ENCODE peak calls at places on chromosomes 16 and 17, in ten cellular contexts. K, J, A, B, C, P, Z, H, U and M are unnamed samples.

GRCh38 chr17:75830168-75831031 is 13.8 kb downstream of the UNC13D start:
- DNase-seq in K (no peak), J (no peak), A (peak; percentile 71), B (no peak), C (no peak), P (no peak), Z (no peak), H (no peak), U (no peak), M (no peak)

GRCh38 chr16:89187337-89188063 is 12.8 kb downstream of the SLC22A31 start:
- DNase-seq in K (no peak), J (no peak), A (peak; percentile 42), B (no peak), C (no peak), P (peak; percentile 55), Z (no peak), H (peak; percentile 22), U (no peak), M (no peak)

GRCh38 chr17:78284146-78284545 is 52.7 kb downstream of the TMEM235 start:
- DNase-seq in K (peak; percentile 24), J (no peak), A (no peak), B (no peak), C (no peak), P (no peak), Z (no peak), H (peak; percentile 66), U (no peak), M (no peak)

GRCh38 chr16:50265716-50266336 is 525 bp upstream of the ADCY7 start:
- DNase-seq in K (no peak), J (no peak), A (no peak), B (no peak), C (no peak), P (peak; percentile 43), Z (no peak), H (no peak), U (no peak), M (no peak)

GRCh38 chr16:89317729-89318429 is 100.4 kb downstream of the ZNF778 start:
- DNase-seq in K (no peak), J (no peak), A (no peak), B (no peak), C (no peak), P (peak; percentile 52), Z (no peak), H (no peak), U (no peak), M (no peak)

GRCh38 chr17:57948169-57948554 is 7.0 kb downstream of the CUEDC1 start:
- DNase-seq in K (no peak), J (no peak), A (no peak), B (no peak), C (no peak), P (peak; percentile 48), Z (no peak), H (no peak), U (peak; percentile 52), M (no peak)

GRCh38 chr17:31339906-31340661 is 18.7 kb upstream of the EVI2A start:
- DNase-seq in K (peak; percentile 64), J (no peak), A (no peak), B (peak; percentile 82), C (no peak), P (no peak), Z (no peak), H (peak; percentile 79), U (no peak), M (no peak)

GRCh38 chr16:85157813-85158701 is 45.8 kb upstream of the CIBAR2 start:
- DNase-seq in K (no peak), J (no peak), A (peak; percentile 83), B (no peak), C (no peak), P (no peak), Z (peak; percentile 79), H (no peak), U (no peak), M (no peak)

GRCh38 chr17:58759522-58759921 is 3.9 kb downstream of the PPM1E start:
- DNase-seq in K (no peak), J (no peak), A (no peak), B (no peak), C (no peak), P (no peak), Z (no peak), H (no peak), U (no peak), M (no peak)

GRCh38 chr17:47225911-47226688 is 17.0 kb downstream of the MYL4 start:
- DNase-seq in K (no peak), J (no peak), A (no peak), B (no peak), C (no peak), P (no peak), Z (no peak), H (peak; percentile 55), U (no peak), M (no peak)

GRCh38 chr17:50931003-50931878 is 65.1 kb upstream of the TOB1 start:
- DNase-seq in K (peak; percentile 78), J (peak; percentile 79), A (peak; percentile 95), B (peak; percentile 63), C (peak; percentile 86), P (peak; percentile 94), Z (peak; percentile 77), H (peak; percentile 85), U (peak; percentile 83), M (peak; percentile 90)

GRCh38 chr17:61583242-61583641 is 7.8 kb downstream of the NACA2 start:
- DNase-seq in K (peak; percentile 20), J (no peak), A (no peak), B (peak; percentile 75), C (peak; percentile 58), P (no peak), Z (peak; percentile 74), H (peak; percentile 77), U (no peak), M (no peak)

GRCh38 chr17:8362651-8363332 is 13.7 kb downstream of the KRABD2 start:
- DNase-seq in K (peak; percentile 51), J (no peak), A (no peak), B (no peak), C (no peak), P (no peak), Z (no peak), H (no peak), U (no peak), M (no peak)

GRCh38 chr16:23835390-23836077 is at the start of gene PRKCB:
- DNase-seq in K (peak; percentile 5), J (peak; percentile 31), A (peak; percentile 98), B (peak; percentile 36), C (peak; percentile 90), P (peak; percentile 81), Z (no peak), H (peak; percentile 49), U (peak; percentile 47), M (peak; percentile 70)

GRCh38 chr17:66449418-66449977 is 147.1 kb downstream of the PRKCA start:
- DNase-seq in K (no peak), J (no peak), A (no peak), B (no peak), C (no peak), P (no peak), Z (no peak), H (no peak), U (no peak), M (no peak)

GRCh38 chr17:6323626-6324356 is 111.1 kb downstream of the AIPL1 start:
- DNase-seq in K (no peak), J (no peak), A (no peak), B (no peak), C (no peak), P (no peak), Z (no peak), H (no peak), U (no peak), M (no peak)
- H3K27me3 ChIP-seq in K (no peaks in the 10 kb centered on the region), J (no peaks in the 10 kb centered on the region), A (no peaks in the 10 kb centered on the region), B (no peaks in the 10 kb centered on the region), C (peaks cover 10% of the 10 kb centered on the region), P (peaks cover 34% of the 10 kb centered on the region), Z (no peaks in the 10 kb centered on the region), H (no peaks in the 10 kb centered on the region), U (no peaks in the 10 kb centered on the region), M (peaks cover 19% of the 10 kb centered on the region)

DNA sequence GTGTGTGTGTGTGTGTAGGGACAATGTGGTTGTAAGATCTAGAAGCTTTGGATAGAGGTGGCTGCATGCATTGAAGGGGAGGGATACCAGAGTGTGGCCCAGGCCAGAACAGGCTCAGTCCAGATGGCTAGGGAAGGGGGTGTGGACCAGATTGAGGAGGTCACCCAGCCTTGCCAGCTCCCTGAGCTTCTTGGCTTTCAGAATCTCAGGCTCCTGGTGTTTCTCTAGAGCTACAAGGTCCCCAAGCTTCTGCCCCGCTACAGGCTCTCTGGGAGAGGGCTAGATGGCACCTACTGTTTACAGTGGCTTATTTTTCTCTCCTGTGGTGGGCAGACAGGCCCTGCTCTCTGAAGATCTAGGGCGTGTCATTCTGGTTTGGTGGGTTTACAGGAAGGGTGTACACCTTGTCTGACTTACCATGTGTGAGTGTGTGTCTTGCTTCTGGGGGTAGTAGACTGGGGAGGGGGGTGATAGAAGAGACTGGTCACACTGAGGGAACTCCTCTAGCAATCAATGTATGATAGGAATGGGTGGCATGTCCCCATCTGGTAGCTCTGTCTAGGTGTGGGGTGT is 1.0 kb downstream of the RARA start:
- DNase-seq in K (no peak), J (no peak), A (no peak), B (no peak), C (no peak), P (no peak), Z (no peak), H (no peak), U (no peak), M (peak; percentile 28)
- H3K4me3 ChIP-seq in K (no peak overlapping the region), J (peak overlapping the region; percentile 61), A (peak overlapping the region; percentile 78), B (peak overlapping the region; percentile 65), C (no peak overlapping the region), P (peak overlapping the region; percentile 62), Z (peak overlapping the region; percentile 78), H (no peak overlapping the region), U (peak overlapping the region; percentile 37), M (peak overlapping the region; percentile 59)

GRCh38 chr17:18166894-18167293 is 16.7 kb upstream of the ALKBH5 start:
- DNase-seq in K (no peak), J (no peak), A (no peak), B (no peak), C (no peak), P (no peak), Z (no peak), H (no peak), U (no peak), M (no peak)
- TF ChIP-seq CTCF in K (peak; percentile 13), J (no peak), A (peak; percentile 35), B (peak; percentile 27), C (peak; percentile 20), P (no peak), Z (peak; percentile 63), H (peak; percentile 14), U (no peak), M (no peak)

GRCh38 chr17:48491527-48492273 is 39.1 kb downstream of the HOXB1 start:
- DNase-seq in K (no peak), J (no peak), A (no peak), B (no peak), C (no peak), P (no peak), Z (no peak), H (no peak), U (no peak), M (no peak)

GRCh38 chr17:48488548-48489106 is 42.2 kb downstream of the HOXB1 start:
- DNase-seq in K (no peak), J (no peak), A (no peak), B (no peak), C (no peak), P (no peak), Z (no peak), H (no peak), U (no peak), M (no peak)

GRCh38 chr17:48492401-48493298 is 38.2 kb downstream of the HOXB1 start:
- DNase-seq in K (no peak), J (no peak), A (peak; percentile 72), B (no peak), C (peak; percentile 59), P (peak; percentile 90), Z (no peak), H (peak; percentile 89), U (peak; percentile 76), M (peak; percentile 64)

GRCh38 chr17:48489781-48490180 is 41.0 kb downstream of the HOXB1 start:
- DNase-seq in K (no peak), J (no peak), A (peak; percentile 49), B (no peak), C (no peak), P (no peak), Z (no peak), H (no peak), U (no peak), M (no peak)

GRCh38 chr17:48490391-48491026 is 40.3 kb downstream of the HOXB1 start:
- DNase-seq in K (no peak), J (no peak), A (no peak), B (no peak), C (no peak), P (no peak), Z (no peak), H (no peak), U (no peak), M (no peak)
- H3K27me3 ChIP-seq in K (peaks cover 7% of the 10 kb centered on the region), J (no peaks in the 10 kb centered on the region), A (peaks cover 65% of the 10 kb centered on the region), B (no peaks in the 10 kb centered on the region), C (no peaks in the 10 kb centered on the region), P (peaks cover 14% of the 10 kb centered on the region), Z (peaks cover 53% of the 10 kb centered on the region), H (no peaks in the 10 kb centered on the region), U (no peaks in the 10 kb centered on the region), M (peaks cover 100% of the 10 kb centered on the region)